ENCODE peak calls at places on chromosomes 5 and 9, in four cellular contexts. One of them, this sample, is unnamed.

GRCh38 chr9:133589454-133590227 is 19.5 kb downstream of the FAM163B start:
- DNase-seq in HL-60: no peak
- DNase-seq in GM12878: no peak
- DNase-seq in K562: peak; percentile 64
- DNase-seq in this sample: no peak

GRCh38 chr5:37615184-37615583 is 224.7 kb downstream of the GDNF start:
- DNase-seq in HL-60: no peak
- DNase-seq in GM12878: no peak
- DNase-seq in K562: no peak
- DNase-seq in this sample: no peak

GRCh38 chr5:144815131-144815530 is 644.5 kb downstream of the KCTD16 start:
- DNase-seq in HL-60: no peak
- DNase-seq in GM12878: no peak
- DNase-seq in K562: no peak
- DNase-seq in this sample: no peak

GRCh38 chr9:104386425-104387069 is 117.5 kb upstream of the OR13F1 start:
- DNase-seq in HL-60: peak; percentile 7
- DNase-seq in GM12878: no peak
- DNase-seq in K562: no peak
- DNase-seq in this sample: no peak

GRCh38 chr5:103424008-103424407 is 138.6 kb downstream of the NUDT12 start:
- DNase-seq in HL-60: no peak
- DNase-seq in GM12878: no peak
- DNase-seq in K562: no peak
- DNase-seq in this sample: no peak

GRCh38 chr5:167857321-167857720 is 434.1 kb upstream of the WWC1 start:
- DNase-seq in HL-60: no peak
- DNase-seq in GM12878: no peak
- DNase-seq in K562: no peak
- DNase-seq in this sample: no peak

GRCh38 chr5:141402553-141403328 is at the start of gene PCDHGA9:
- DNase-seq in HL-60: no peak
- DNase-seq in GM12878: no peak
- DNase-seq in K562: peak; percentile 39
- DNase-seq in this sample: no peak

GRCh38 chr5:76169536-76169935 is 86.4 kb downstream of the SV2C start:
- DNase-seq in HL-60: no peak
- DNase-seq in GM12878: no peak
- DNase-seq in K562: no peak
- DNase-seq in this sample: no peak

GRCh38 chr5:150632305-150633160 is 7.9 kb upstream of the SYNPO start:
- DNase-seq in HL-60: no peak
- DNase-seq in GM12878: no peak
- DNase-seq in K562: no peak
- DNase-seq in this sample: no peak

GRCh38 chr9:19564396-19565061 is 155.7 kb downstream of the ACER2 start:
- DNase-seq in HL-60: no peak
- DNase-seq in GM12878: no peak
- DNase-seq in K562: no peak
- DNase-seq in this sample: no peak
- TF ChIP-seq POLR2AphosphoS5 in HL-60: no peak
- TF ChIP-seq POLR2AphosphoS5 in GM12878: no peak
- TF ChIP-seq POLR2AphosphoS5 in K562: no peak
- TF ChIP-seq POLR2AphosphoS5 in this sample: no peak

DNA sequence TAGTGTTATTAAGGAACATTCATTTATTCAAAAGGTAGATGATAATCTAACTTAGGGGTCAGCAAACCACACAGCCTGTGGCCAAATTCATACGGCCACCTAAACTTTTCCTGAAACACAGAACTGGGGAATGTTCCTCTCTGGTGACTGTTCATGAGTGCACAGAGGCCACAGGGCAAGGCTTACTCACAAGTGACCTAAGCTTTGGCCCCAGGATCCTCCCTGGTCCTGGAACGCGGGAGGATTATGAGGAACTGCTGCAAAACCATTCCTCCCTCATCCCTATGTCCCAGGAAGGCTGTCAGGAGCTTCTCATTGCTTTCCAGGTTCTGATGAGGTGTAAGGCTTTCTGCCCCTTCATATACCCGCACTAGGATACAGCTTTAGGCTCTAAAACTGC is 397.6 kb downstream of the SEMA5A start:
- DNase-seq in HL-60: no peak
- DNase-seq in GM12878: no peak
- DNase-seq in K562: no peak
- DNase-seq in this sample: no peak
- TF ChIP-seq SPI1 in HL-60: no peak
- TF ChIP-seq SPI1 in GM12878: no peak
- TF ChIP-seq SPI1 in K562: no peak
- TF ChIP-seq SPI1 in this sample: no peak

GRCh38 chr5:177309351-177310191 is 2.1 kb downstream of the MXD3 start:
- DNase-seq in HL-60: peak; percentile 74
- DNase-seq in GM12878: no peak
- DNase-seq in K562: peak; percentile 57
- DNase-seq in this sample: no peak
- TF ChIP-seq POLR2AphosphoS5 in HL-60: peak; percentile 38
- TF ChIP-seq POLR2AphosphoS5 in GM12878: no peak
- TF ChIP-seq POLR2AphosphoS5 in K562: no peak
- TF ChIP-seq POLR2AphosphoS5 in this sample: no peak

GRCh38 chr9:107484117-107484723 is 5.3 kb downstream of the KLF4 start:
- DNase-seq in HL-60: peak; percentile 60
- DNase-seq in GM12878: peak; percentile 7
- DNase-seq in K562: peak; percentile 29
- DNase-seq in this sample: no peak
- TF ChIP-seq SPI1 in HL-60: no peak
- TF ChIP-seq SPI1 in GM12878: no peak
- TF ChIP-seq SPI1 in K562: no peak
- TF ChIP-seq SPI1 in this sample: no peak

GRCh38 chr9:27847380-27847779 is 274.1 kb upstream of the C9orf72 start:
- DNase-seq in HL-60: no peak
- DNase-seq in GM12878: no peak
- DNase-seq in K562: no peak
- DNase-seq in this sample: no peak

GRCh38 chr9:27851858-27852257 is 278.6 kb upstream of the C9orf72 start:
- DNase-seq in HL-60: no peak
- DNase-seq in GM12878: no peak
- DNase-seq in K562: no peak
- DNase-seq in this sample: no peak

GRCh38 chr9:27847818-27848217 is 274.5 kb upstream of the C9orf72 start:
- DNase-seq in HL-60: no peak
- DNase-seq in GM12878: no peak
- DNase-seq in K562: no peak
- DNase-seq in this sample: no peak

GRCh38 chr9:27844797-27845196 is 271.5 kb upstream of the C9orf72 start:
- DNase-seq in HL-60: no peak
- DNase-seq in GM12878: no peak
- DNase-seq in K562: no peak
- DNase-seq in this sample: no peak

DNA sequence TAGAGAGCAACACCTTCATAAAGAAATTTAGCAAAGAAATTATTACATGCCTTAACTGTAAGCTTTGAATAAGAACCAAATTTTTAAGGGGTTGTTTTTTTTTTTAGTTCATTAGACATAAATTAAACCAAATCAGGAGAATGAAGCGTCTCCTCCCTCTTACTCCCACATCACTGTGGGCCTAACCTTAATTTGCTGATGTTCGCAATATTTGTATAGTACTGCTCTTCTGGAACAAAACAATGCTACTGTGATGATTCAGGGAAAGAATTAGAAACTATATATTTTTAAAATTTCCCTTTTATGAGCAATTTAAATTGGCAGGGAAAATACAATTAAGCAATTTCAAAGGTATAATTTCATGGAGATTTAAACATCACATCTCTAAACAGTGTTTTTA is 275.0 kb upstream of the C9orf72 start:
- DNase-seq in HL-60: no peak
- DNase-seq in GM12878: no peak
- DNase-seq in K562: no peak
- DNase-seq in this sample: no peak
- TF ChIP-seq POLR2AphosphoS5 in HL-60: no peak
- TF ChIP-seq POLR2AphosphoS5 in GM12878: no peak
- TF ChIP-seq POLR2AphosphoS5 in K562: no peak
- TF ChIP-seq POLR2AphosphoS5 in this sample: no peak

DNA sequence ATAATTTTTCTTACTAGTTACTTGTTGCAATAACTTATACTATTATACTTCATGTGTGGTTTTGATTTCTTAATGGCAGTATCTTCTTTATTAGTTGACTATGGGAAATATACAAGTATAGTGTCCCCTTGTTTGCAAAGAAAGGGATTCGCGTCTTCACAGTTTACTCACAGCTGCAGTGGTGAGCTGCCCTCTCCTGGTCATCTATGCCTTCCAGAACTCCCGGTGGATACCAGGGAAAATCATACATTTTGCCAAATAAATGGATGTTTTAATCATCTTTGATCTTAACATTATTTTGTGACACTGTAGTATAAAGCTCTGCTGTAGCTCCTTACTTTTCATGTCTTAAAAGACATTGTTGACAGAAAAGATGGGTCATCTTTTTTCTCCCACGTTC is 142.0 kb downstream of the ZCCHC7 start:
- DNase-seq in HL-60: no peak
- DNase-seq in GM12878: no peak
- DNase-seq in K562: no peak
- DNase-seq in this sample: no peak
- TF ChIP-seq SPI1 in HL-60: no peak
- TF ChIP-seq SPI1 in GM12878: no peak
- TF ChIP-seq SPI1 in K562: no peak
- TF ChIP-seq SPI1 in this sample: no peak